ENCODE peak calls at places on chromosomes 4 and X, in six cellular contexts. U is CD4-positive, alpha-beta memory T cell; F is ELF-1; Q is NCI-H226; X is memory B cell; M is heart left ventricle. O is an unnamed sample.

GRCh38 chr4:5615496-5616075 is 92.8 kb downstream of the EVC2 start:
- DNase-seq in U (no peak), F (peak; percentile 90), Q (no peak), X (no peak), M (no peak), O (no peak)

GRCh38 chr4:73012673-73013072 is 56.8 kb downstream of the COX18 start:
- DNase-seq in U (no peak), F (no peak), Q (no peak), X (no peak), M (no peak), O (no peak)

GRCh38 chrX:57595381-57595811 is 3.6 kb downstream of the ZXDB start:
- DNase-seq in U (peak; percentile 15), F (no peak), Q (peak; percentile 73), X (no peak), M (no peak), O (peak; percentile 1)

GRCh38 chr4:124641715-124642380 is 70.7 kb downstream of the ANKRD50 start:
- DNase-seq in U (no peak), F (no peak), Q (peak; percentile 61), X (no peak), M (no peak), O (no peak)

GRCh38 chrX:118974908-118975671 is 672 bp downstream of the LONRF3 start:
- DNase-seq in U (peak; percentile 54), F (peak; percentile 70), Q (no peak), X (no peak), M (peak; percentile 59), O (peak; percentile 60)

GRCh38 chr4:20603671-20604313 is 96.5 kb upstream of the PACRGL start:
- DNase-seq in U (no peak), F (no peak), Q (peak; percentile 70), X (no peak), M (no peak), O (no peak)

GRCh38 chr4:4384837-4385236 is 2.1 kb upstream of the NSG1 start:
- DNase-seq in U (no peak), F (peak; percentile 69), Q (no peak), X (no peak), M (no peak), O (peak; percentile 93)

GRCh38 chr4:66911898-66912297 is 633.4 kb downstream of the CENPC start:
- DNase-seq in U (no peak), F (no peak), Q (peak; percentile 79), X (no peak), M (no peak), O (no peak)

O was measured in GM23338.